ENCODE peak calls at places on chromosomes 11 and 22, in four cellular contexts. One of them, this sample, is unnamed.

GRCh38 chr22:40415531-40416266 is 45.3 kb downstream of the SGSM3 start:
- DNase-seq in Peyer's patch: peak
- DNase-seq in astrocyte of the spinal cord: no peak
- DNase-seq in fibroblast of lung: no peak
- DNase-seq in this sample: no peak

GRCh38 chr22:31272522-31273446 is 19.5 kb downstream of the PIK3IP1 start:
- DNase-seq in astrocyte of the spinal cord: peak
- DNase-seq in Peyer's patch: peak
- DNase-seq in fibroblast of lung: peak
- DNase-seq in this sample: peak

GRCh38 chr11:72589802-72590761 is 84.1 kb downstream of the PDE2A start:
- DNase-seq in Peyer's patch: peak
- DNase-seq in fibroblast of lung: peak
- DNase-seq in astrocyte of the spinal cord: peak
- DNase-seq in this sample: peak

GRCh38 chr11:64124147-64124546 is 41.8 kb downstream of the MACROD1 start:
- DNase-seq in Peyer's patch: no peak
- DNase-seq in fibroblast of lung: no peak
- DNase-seq in astrocyte of the spinal cord: no peak
- DNase-seq in this sample: no peak

GRCh38 chr22:27269751-27270586 is 531.6 kb downstream of the MN1 start:
- DNase-seq in fibroblast of lung: peak
- DNase-seq in astrocyte of the spinal cord: no peak
- DNase-seq in Peyer's patch: no peak
- DNase-seq in this sample: no peak

GRCh38 chr11:72553748-72554147 is 119.4 kb upstream of the CLPB start:
- DNase-seq in astrocyte of the spinal cord: no peak
- DNase-seq in fibroblast of lung: no peak
- DNase-seq in Peyer's patch: no peak
- DNase-seq in this sample: no peak

GRCh38 chr11:122706689-122707088 is 51.2 kb downstream of the UBASH3B start:
- DNase-seq in Peyer's patch: no peak
- DNase-seq in astrocyte of the spinal cord: peak
- DNase-seq in fibroblast of lung: peak
- DNase-seq in this sample: peak

GRCh38 chr11:131038597-131038996 is 122.3 kb upstream of the SNX19 start:
- DNase-seq in astrocyte of the spinal cord: no peak
- DNase-seq in Peyer's patch: no peak
- DNase-seq in fibroblast of lung: peak
- DNase-seq in this sample: no peak

GRCh38 chr22:26894362-26894761 is 237.0 kb downstream of the MIAT start:
- DNase-seq in Peyer's patch: no peak
- DNase-seq in astrocyte of the spinal cord: no peak
- DNase-seq in fibroblast of lung: peak
- DNase-seq in this sample: no peak

GRCh38 chr11:73493838-73494598 is 103.9 kb downstream of the FAM168A start:
- DNase-seq in astrocyte of the spinal cord: peak
- DNase-seq in fibroblast of lung: peak
- DNase-seq in Peyer's patch: no peak
- DNase-seq in this sample: peak

GRCh38 chr22:48675828-48676145 is 1151.9 kb downstream of the BRD1 start:
- DNase-seq in Peyer's patch: no peak
- DNase-seq in astrocyte of the spinal cord: no peak
- DNase-seq in fibroblast of lung: no peak
- DNase-seq in this sample: no peak

GRCh38 chr22:27107824-27108223 is 450.4 kb downstream of the MIAT start:
- DNase-seq in Peyer's patch: no peak
- DNase-seq in fibroblast of lung: peak
- DNase-seq in astrocyte of the spinal cord: peak
- DNase-seq in this sample: peak

GRCh38 chr11:119491753-119492455 is 68.9 kb upstream of the THY1 start:
- DNase-seq in fibroblast of lung: peak
- DNase-seq in astrocyte of the spinal cord: no peak
- DNase-seq in Peyer's patch: no peak
- DNase-seq in this sample: peak

GRCh38 chr11:124069429-124070401 is 28.6 kb upstream of the OR10G7 start:
- DNase-seq in Peyer's patch: peak
- DNase-seq in astrocyte of the spinal cord: peak
- DNase-seq in fibroblast of lung: peak
- DNase-seq in this sample: peak

GRCh38 chr22:44994399-44995281 is 15.2 kb downstream of the PHF21B start:
- DNase-seq in fibroblast of lung: no peak
- DNase-seq in Peyer's patch: no peak
- DNase-seq in astrocyte of the spinal cord: no peak
- DNase-seq in this sample: no peak

GRCh38 chr11:68002943-68003845 is 703 bp downstream of the UNC93B1 start:
- DNase-seq in astrocyte of the spinal cord: no peak
- DNase-seq in Peyer's patch: peak
- DNase-seq in fibroblast of lung: no peak
- DNase-seq in this sample: no peak

DNA sequence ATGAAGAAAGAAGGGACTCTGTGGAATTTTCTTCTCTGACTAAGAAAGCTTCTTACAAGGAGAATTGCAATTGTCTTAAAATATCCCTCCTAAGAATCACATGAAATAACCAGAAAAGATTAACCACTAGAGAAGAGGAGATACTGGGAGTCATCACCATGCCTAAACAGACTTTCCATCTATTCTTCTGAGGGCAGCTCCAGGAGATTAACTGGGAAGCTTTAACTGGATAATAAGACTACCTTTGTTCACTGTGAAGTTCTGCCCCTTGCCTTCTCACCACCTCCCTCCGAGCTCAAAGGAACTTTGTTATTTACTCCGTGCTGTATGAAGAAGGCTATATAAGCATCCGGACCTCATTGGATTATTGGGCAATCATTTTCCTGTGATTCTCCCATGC is 24.5 kb upstream of the MMP7 start:
- DNase-seq in astrocyte of the spinal cord: no peak
- DNase-seq in fibroblast of lung: no peak
- DNase-seq in Peyer's patch: no peak
- DNase-seq in this sample: no peak
- TF ChIP-seq CTCF in astrocyte of the spinal cord: no peak
- TF ChIP-seq CTCF in fibroblast of lung: no peak
- TF ChIP-seq CTCF in Peyer's patch: no peak
- TF ChIP-seq CTCF in this sample: no peak

DNA sequence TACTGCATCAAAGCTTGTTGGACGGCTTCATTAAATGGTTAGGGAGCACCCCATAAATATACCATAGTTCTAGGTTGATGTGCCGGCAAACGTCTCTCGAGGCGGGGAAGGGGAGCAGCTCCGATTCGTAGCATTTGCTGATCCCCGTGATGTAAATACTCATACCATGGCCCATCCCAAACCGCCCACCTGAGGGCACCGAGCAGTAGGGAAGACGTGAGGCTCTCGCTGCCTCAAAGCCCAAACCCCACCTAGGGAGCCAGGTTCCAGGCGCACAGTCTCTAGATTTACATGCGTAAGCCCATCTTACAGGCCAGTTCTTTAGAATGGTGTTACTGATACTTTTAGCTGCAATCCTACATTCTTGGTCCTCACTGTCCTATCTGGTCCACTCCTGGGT is 124.0 kb downstream of the FEZ1 start:
- DNase-seq in fibroblast of lung: no peak
- DNase-seq in Peyer's patch: no peak
- DNase-seq in astrocyte of the spinal cord: no peak
- DNase-seq in this sample: no peak
- H3K4me3 ChIP-seq in fibroblast of lung: no peak
- H3K4me3 ChIP-seq in Peyer's patch: no peak
- H3K4me3 ChIP-seq in astrocyte of the spinal cord: no peak
- H3K4me3 ChIP-seq in this sample: no peak

GRCh38 chr11:83674498-83674897 is 388.3 kb upstream of the CCDC90B start:
- DNase-seq in Peyer's patch: no peak
- DNase-seq in fibroblast of lung: no peak
- DNase-seq in astrocyte of the spinal cord: no peak
- DNase-seq in this sample: no peak
- TF ChIP-seq CTCF in Peyer's patch: no peak
- TF ChIP-seq CTCF in fibroblast of lung: no peak
- TF ChIP-seq CTCF in astrocyte of the spinal cord: no peak
- TF ChIP-seq CTCF in this sample: no peak

GRCh38 chr22:37163096-37163489 is 13.4 kb upstream of the IL2RB start:
- DNase-seq in Peyer's patch: no peak
- DNase-seq in fibroblast of lung: no peak
- DNase-seq in astrocyte of the spinal cord: no peak
- DNase-seq in this sample: no peak
- H3K4me3 ChIP-seq in Peyer's patch: no peak
- H3K4me3 ChIP-seq in fibroblast of lung: no peak
- H3K4me3 ChIP-seq in astrocyte of the spinal cord: no peak
- H3K4me3 ChIP-seq in this sample: no peak

GRCh38 chr22:37547249-37547741 is 13.0 kb upstream of the CDC42EP1 start:
- DNase-seq in fibroblast of lung: no peak
- DNase-seq in astrocyte of the spinal cord: no peak
- DNase-seq in Peyer's patch: no peak
- DNase-seq in this sample: peak

GRCh38 chr22:37546436-37547248 is 13.6 kb upstream of the CDC42EP1 start:
- DNase-seq in Peyer's patch: peak
- DNase-seq in fibroblast of lung: peak
- DNase-seq in astrocyte of the spinal cord: peak
- DNase-seq in this sample: peak

GRCh38 chr22:37542959-37543358 is 17.3 kb upstream of the CDC42EP1 start:
- DNase-seq in Peyer's patch: no peak
- DNase-seq in astrocyte of the spinal cord: no peak
- DNase-seq in fibroblast of lung: no peak
- DNase-seq in this sample: no peak

GRCh38 chr22:37544955-37545702 is 15.2 kb upstream of the CDC42EP1 start:
- DNase-seq in fibroblast of lung: peak
- DNase-seq in astrocyte of the spinal cord: peak
- DNase-seq in Peyer's patch: peak
- DNase-seq in this sample: peak

DNA sequence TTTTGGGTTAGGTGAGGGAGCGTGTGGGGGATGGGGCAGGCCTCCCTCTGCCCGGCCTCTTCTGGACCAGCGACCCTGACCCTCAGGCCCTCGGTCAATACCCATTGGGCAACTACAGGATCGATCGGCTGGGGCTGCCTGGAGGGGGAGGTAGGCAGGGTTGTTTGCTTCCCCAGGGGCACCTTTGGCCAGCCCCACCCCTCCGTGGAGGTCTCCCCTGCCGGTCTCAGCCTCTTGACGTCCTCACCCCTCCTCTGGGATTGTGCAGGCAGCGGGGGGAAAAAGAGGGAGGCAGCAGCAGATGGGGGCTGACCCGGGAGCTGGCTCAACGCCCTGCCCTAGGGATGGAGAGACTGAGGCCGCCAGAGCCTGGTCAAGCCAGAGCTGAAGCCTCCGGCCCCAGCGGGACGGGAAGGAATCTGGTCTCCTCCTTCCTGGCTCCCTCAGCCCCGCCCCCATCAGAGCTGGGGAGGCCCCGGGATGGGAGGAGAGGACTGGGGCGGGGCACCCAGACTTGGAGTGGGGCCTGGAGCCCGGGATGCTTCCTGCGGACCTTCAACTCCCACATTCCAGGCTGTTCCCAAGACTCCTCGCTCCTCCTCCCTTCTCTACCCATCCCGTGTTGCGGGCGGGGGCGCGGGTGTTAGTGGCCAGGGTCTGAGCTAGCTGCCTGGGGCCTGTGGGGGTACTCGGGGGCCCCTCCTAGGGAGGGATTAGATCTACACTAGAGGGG is 14.4 kb upstream of the CDC42EP1 start:
- DNase-seq in fibroblast of lung: peak
- DNase-seq in Peyer's patch: peak
- DNase-seq in astrocyte of the spinal cord: peak
- DNase-seq in this sample: peak
- TF ChIP-seq CTCF in fibroblast of lung: no peak
- TF ChIP-seq CTCF in Peyer's patch: no peak
- TF ChIP-seq CTCF in astrocyte of the spinal cord: no peak
- TF ChIP-seq CTCF in this sample: no peak

GRCh38 chr22:42992886-42993479 is 22.0 kb downstream of the PACSIN2 start:
- DNase-seq in Peyer's patch: no peak
- DNase-seq in fibroblast of lung: no peak
- DNase-seq in astrocyte of the spinal cord: no peak
- DNase-seq in this sample: no peak
- H3K4me3 ChIP-seq in Peyer's patch: no peak
- H3K4me3 ChIP-seq in fibroblast of lung: no peak
- H3K4me3 ChIP-seq in astrocyte of the spinal cord: no peak
- H3K4me3 ChIP-seq in this sample: no peak

This sample was measured in AG10803.